ENCODE peak calls at places on chromosomes 11 and 22, in eight cellular contexts. Y, L, O, N, B, A, M and G are unnamed samples.

GRCh38 chr22:18062421-18062820 is 15.4 kb upstream of the PEX26 start:
- DNase-seq in A (no peak), B (no peak), Y (no peak), L (no peak), N (no peak), M (no peak), O (no peak), G (no peak)

GRCh38 chr22:40033586-40034380 is 39.0 kb downstream of the FAM83F start:
- DNase-seq in A (peak; percentile 42), M (no peak), B (no peak), N (no peak), L (no peak), O (peak; percentile 59), Y (no peak), G (no peak)

GRCh38 chr22:39589880-39590279 is 19.3 kb downstream of the CACNA1I start:
- DNase-seq in A (no peak), N (no peak), Y (no peak), O (no peak), B (no peak), M (no peak), L (no peak), G (no peak)

GRCh38 chr11:106961518-106961917 is 56.8 kb downstream of the GUCY1A2 start:
- DNase-seq in O (no peak), M (no peak), L (no peak), Y (no peak), N (no peak), B (no peak), A (no peak), G (no peak)

GRCh38 chr11:79150966-79151365 is 289.9 kb downstream of the TENM4 start:
- DNase-seq in L (no peak), B (no peak), O (no peak), Y (no peak), M (no peak), N (no peak), A (no peak), G (no peak)

GRCh38 chr11:63142459-63142858 is 1.6 kb downstream of the SLC22A24 start:
- DNase-seq in A (no peak), N (no peak), L (no peak), M (no peak), O (no peak), Y (no peak), B (no peak), G (no peak)

GRCh38 chr11:116073854-116074837 is 569.9 kb upstream of the CADM1 start:
- DNase-seq in B (no peak), A (no peak), N (no peak), L (no peak), O (no peak), Y (no peak), M (no peak), G (no peak)

GRCh38 chr11:4531666-4532065 is 13.3 kb upstream of the OR52M1 start:
- DNase-seq in N (no peak), A (no peak), B (no peak), Y (no peak), M (no peak), L (no peak), O (no peak), G (no peak)

GRCh38 chr22:19766506-19767426 is 6.2 kb downstream of the TBX1 start:
- DNase-seq in N (no peak), M (peak; percentile 82), O (no peak), A (no peak), B (peak; percentile 22), Y (peak; percentile 60), L (no peak), G (peak; percentile 71)

GRCh38 chr22:36327922-36328551 is 59.7 kb downstream of the MYH9 start:
- DNase-seq in O (no peak), M (no peak), N (no peak), Y (no peak), A (peak; percentile 90), L (no peak), B (no peak), G (no peak)

GRCh38 chr11:131662310-131662709 is 291.9 kb downstream of the NTM start:
- DNase-seq in Y (no peak), M (no peak), B (no peak), O (no peak), A (no peak), L (no peak), N (no peak), G (no peak)

GRCh38 chr11:116691779-116692178 is 81.0 kb downstream of the BUD13 start:
- DNase-seq in N (no peak), M (peak; percentile 81), Y (peak; percentile 44), B (peak; percentile 36), A (peak; percentile 68), O (peak; percentile 77), L (peak; percentile 40), G (peak; percentile 56)

GRCh38 chr11:134347441-134347840 is 15.7 kb downstream of the GLB1L2 start:
- DNase-seq in L (no peak), O (peak; percentile 13), A (no peak), Y (no peak), M (no peak), B (no peak), N (no peak), G (no peak)

GRCh38 chr11:44219830-44220778 is 89.8 kb downstream of the ALX4 start:
- DNase-seq in Y (no peak), B (no peak), O (no peak), N (no peak), L (no peak), M (peak; percentile 20), A (no peak), G (no peak)

GRCh38 chr22:30922151-30922611 is 46.4 kb downstream of the MORC2 start:
- DNase-seq in L (peak; percentile 77), A (peak; percentile 84), Y (peak; percentile 62), O (no peak), M (no peak), N (peak; percentile 89), B (no peak), G (peak; percentile 55)

GRCh38 chr11:66363805-66364535 is 7.6 kb downstream of the SLC29A2 start:
- DNase-seq in Y (peak; percentile 74), L (no peak), M (peak; percentile 86), N (no peak), B (no peak), O (no peak), A (no peak), G (peak; percentile 55)

GRCh38 chr11:111063711-111064110 is 181.8 kb upstream of the POU2AF2 start:
- DNase-seq in N (no peak), M (no peak), B (no peak), A (no peak), Y (no peak), L (no peak), O (no peak), G (no peak)

GRCh38 chr22:44449061-44449682 is 48.9 kb downstream of the RTL6 start:
- DNase-seq in O (peak; percentile 62), M (peak; percentile 27), N (no peak), A (no peak), B (no peak), Y (no peak), L (no peak), G (no peak)

GRCh38 chr11:93715797-93716396 is 25.4 kb downstream of the TAF1D start:
- DNase-seq in O (no peak), N (no peak), B (no peak), A (no peak), Y (no peak), M (no peak), L (no peak), G (no peak)

GRCh38 chr11:93712678-93713077 is 28.6 kb downstream of the TAF1D start:
- DNase-seq in M (no peak), B (no peak), A (no peak), N (no peak), L (no peak), Y (no peak), O (no peak), G (no peak)

GRCh38 chr11:93710239-93710638 is 31.1 kb downstream of the TAF1D start:
- DNase-seq in N (no peak), A (no peak), M (no peak), B (no peak), Y (no peak), O (no peak), L (no peak), G (no peak)
- H3K36me3 ChIP-seq in N (peaks cover 42% of the 10 kb centered on the region), A (peaks cover 62% of the 10 kb centered on the region), M (peaks cover 88% of the 10 kb centered on the region), B (peaks cover 6% of the 10 kb centered on the region), Y (no peaks in the 10 kb centered on the region), O (peaks cover 60% of the 10 kb centered on the region), L (no peaks in the 10 kb centered on the region), G (peaks cover 14% of the 10 kb centered on the region)

DNA sequence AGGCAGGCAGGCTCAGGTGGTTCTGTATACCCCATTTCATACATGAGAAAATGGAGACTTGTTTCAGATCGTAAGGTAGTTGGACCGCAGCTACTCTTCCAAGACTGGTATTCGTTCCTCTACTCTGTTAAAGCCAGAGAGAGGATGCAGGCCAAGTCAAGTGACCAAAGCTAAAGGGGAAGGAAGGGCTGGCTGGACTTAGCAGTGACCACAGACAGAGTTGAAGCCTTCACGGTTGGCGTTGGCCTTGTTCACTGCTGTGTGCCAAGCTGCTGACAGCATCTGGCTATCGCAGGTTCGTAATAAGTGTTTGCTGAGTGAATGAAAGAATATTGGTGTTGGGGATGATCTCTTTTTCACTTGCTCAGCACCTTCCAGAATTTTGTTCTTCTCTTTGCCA is 64.2 kb downstream of the PTPRJ start:
- DNase-seq in M (no peak), N (no peak), L (no peak), O (no peak), B (peak; percentile 29), A (no peak), Y (no peak), G (no peak)
- H3K4me1 ChIP-seq in M (no peaks in the 10 kb centered on the region), N (peaks cover 10% of the 10 kb centered on the region), L (no peaks in the 10 kb centered on the region), O (peaks cover 18% of the 10 kb centered on the region), B (no peaks in the 10 kb centered on the region), A (peaks cover 5% of the 10 kb centered on the region), Y (peaks cover 21% of the 10 kb centered on the region), G (peaks cover 25% of the 10 kb centered on the region)

DNA sequence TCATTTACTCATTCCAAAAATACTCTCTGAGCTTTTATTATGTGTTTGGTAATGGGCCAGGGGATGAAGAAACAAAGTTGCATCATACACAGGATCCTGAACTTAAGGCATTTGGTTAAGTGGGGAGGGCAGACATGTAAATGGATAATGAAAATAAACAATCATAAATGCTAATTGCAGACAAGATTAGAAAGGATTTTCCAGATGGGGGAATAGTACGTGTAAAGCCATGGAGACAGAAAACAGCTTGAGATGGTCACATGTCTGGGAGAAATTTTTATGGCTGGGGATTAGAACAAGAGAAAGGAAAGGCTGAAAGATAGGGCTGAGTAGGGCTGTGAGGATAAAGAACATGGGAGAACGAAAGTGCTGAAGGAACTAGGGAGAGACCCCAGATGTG is 534.3 kb upstream of the LARGE1 start:
- DNase-seq in A (no peak), Y (no peak), L (no peak), B (no peak), N (no peak), O (no peak), M (no peak), G (no peak)
- TF ChIP-seq EP300 in A (no peak), Y (no peak), L (no peak), B (no peak), N (no peak), O (no peak), M (no peak), G (no peak)

DNA sequence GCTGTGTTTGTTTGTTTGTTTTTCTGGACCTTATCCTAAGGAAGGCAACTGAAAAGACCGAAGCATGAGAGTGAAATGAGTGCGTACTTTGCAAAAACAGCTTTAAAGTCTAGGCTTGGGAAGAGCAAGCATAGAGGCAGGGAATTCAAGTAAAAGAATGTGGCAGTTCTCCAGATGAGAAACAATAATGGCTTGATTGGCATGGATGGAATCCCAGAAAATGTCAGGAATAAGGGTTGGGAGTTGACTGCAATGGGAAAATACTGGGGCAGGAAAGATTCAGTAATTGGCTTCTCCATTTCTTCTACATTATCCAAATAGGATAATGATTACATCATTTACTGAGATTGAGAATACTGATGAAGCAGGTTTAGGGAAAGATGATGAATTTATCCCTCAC is 17.5 kb downstream of the SAAL1 start:
- DNase-seq in M (no peak), L (no peak), O (no peak), A (no peak), B (no peak), N (no peak), Y (no peak), G (no peak)
- H3K36me3 ChIP-seq in M (peaks cover 90% of the 10 kb centered on the region), L (no peaks in the 10 kb centered on the region), O (peaks cover 91% of the 10 kb centered on the region), A (peaks cover 83% of the 10 kb centered on the region), B (peaks cover 13% of the 10 kb centered on the region), N (peaks cover 64% of the 10 kb centered on the region), Y (no peaks in the 10 kb centered on the region), G (peaks cover 95% of the 10 kb centered on the region)